ENCODE peak calls at places on chromosomes 7 and 10, in six cellular contexts. H is AG04450, N is stomach, U is HCT116, Y is esophagus squamous epithelium, I is ovary. Q is an unnamed sample.

GRCh38 chr10:50621981-50622496 is 1.7 kb downstream of the SGMS1 start:
- DNase-seq in N (peak), I (peak), Y (peak), H (peak), U (peak), Q (peak)

GRCh38 chr7:115297651-115298050 is 375.8 kb downstream of the MDFIC start:
- DNase-seq in N (peak), U (peak), H (no peak), Y (no peak), I (no peak), Q (no peak)

GRCh38 chr10:32692174-32692573 is 246.2 kb downstream of the CCDC7 start:
- DNase-seq in N (no peak), I (no peak), Y (no peak), H (peak), U (peak), Q (no peak)

GRCh38 chr7:149420006-149420405 is 40.9 kb downstream of the ZNF777 start:
- DNase-seq in U (no peak), Y (no peak), H (no peak), I (no peak), N (no peak), Q (no peak)

GRCh38 chr7:94182066-94182465 is 177.9 kb upstream of the BET1 start:
- DNase-seq in N (no peak), H (peak), I (no peak), U (peak), Y (no peak), Q (no peak)

GRCh38 chr10:132113766-132114365 is 48.1 kb downstream of the JAKMIP3 start:
- DNase-seq in Y (no peak), U (no peak), I (peak), N (peak), H (no peak), Q (no peak)

GRCh38 chr10:15150563-15150962 is 17.9 kb downstream of the NMT2 start:
- DNase-seq in I (no peak), H (no peak), Y (no peak), U (no peak), N (no peak), Q (no peak)

GRCh38 chr10:69629519-69629896 is 539 bp upstream of the FAM241B start:
- DNase-seq in U (no peak), N (no peak), H (no peak), I (no peak), Y (no peak), Q (peak)

GRCh38 chr10:91033536-91033935 is 112.6 kb upstream of the ANKRD1 start:
- DNase-seq in H (no peak), I (no peak), N (no peak), Y (no peak), U (no peak), Q (no peak)

GRCh38 chr10:132610071-132610701 is 72.6 kb downstream of the INPP5A start:
- DNase-seq in N (no peak), U (no peak), I (peak), Y (no peak), H (no peak), Q (peak)

GRCh38 chr10:103186128-103186527 is 6.9 kb downstream of the NT5C2 start:
- DNase-seq in N (no peak), U (no peak), Y (no peak), H (no peak), I (no peak), Q (no peak)

GRCh38 chr10:78578929-78579328 is 489.8 kb upstream of the ZMIZ1 start:
- DNase-seq in Y (no peak), I (no peak), U (no peak), N (no peak), H (no peak), Q (no peak)

DNA sequence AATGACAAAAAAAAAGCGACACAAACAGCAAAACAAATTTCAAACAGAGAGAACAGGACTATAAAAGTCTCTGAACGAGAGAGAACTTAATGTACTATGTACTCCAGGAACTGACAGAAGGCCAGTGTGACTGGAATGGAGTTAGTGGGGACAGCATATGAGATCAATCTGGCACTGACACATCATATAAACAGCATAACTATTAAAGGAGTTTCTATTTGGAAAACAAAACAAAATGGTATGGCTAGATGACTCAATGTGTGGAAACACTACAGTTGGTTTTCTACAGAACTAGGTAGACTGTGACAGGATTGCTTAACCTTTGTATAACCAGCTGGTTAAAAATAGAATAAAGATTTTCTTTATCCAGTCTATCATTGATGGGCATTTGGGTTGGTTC is 232.9 kb upstream of the KAT6B start:
- DNase-seq in Y (no peak), I (no peak), N (no peak), H (peak), U (no peak), Q (no peak)
- H3K27ac ChIP-seq in Y (peak), I (no peak), N (peak), H (no peak), U (no peak), Q (peak)

GRCh38 chr10:119395287-119396007 is 147.1 kb downstream of the RGS10 start:
- DNase-seq in Y (no peak), I (no peak), U (no peak), H (no peak), N (peak), Q (no peak)

GRCh38 chr10:119396008-119396708 is 146.4 kb downstream of the RGS10 start:
- DNase-seq in U (no peak), N (no peak), Y (no peak), H (no peak), I (no peak), Q (no peak)

GRCh38 chr10:119394657-119395286 is 147.7 kb downstream of the RGS10 start:
- DNase-seq in H (no peak), N (no peak), I (no peak), U (no peak), Y (no peak), Q (no peak)

GRCh38 chr10:119397416-119397815 is 145.1 kb downstream of the RGS10 start:
- DNase-seq in Y (no peak), N (no peak), U (no peak), I (no peak), H (no peak), Q (no peak)

DNA sequence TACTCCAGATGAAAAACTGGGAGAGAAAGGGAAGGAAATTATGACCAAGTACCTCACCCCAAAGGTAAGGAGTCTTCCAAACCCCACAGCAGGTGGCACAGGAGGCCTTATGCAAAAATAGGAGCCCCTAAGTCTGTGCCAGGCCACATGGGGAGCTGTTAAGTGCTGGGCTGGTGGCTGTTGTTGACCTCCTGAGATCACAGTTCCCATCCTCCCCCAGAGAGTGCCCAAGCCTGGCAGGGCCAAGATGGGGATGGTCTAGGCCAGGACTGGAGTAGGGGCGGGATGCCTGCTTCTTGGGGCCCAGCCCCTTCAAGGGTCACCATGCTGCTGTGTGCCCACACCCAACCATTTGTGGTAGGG is 145.8 kb downstream of the RGS10 start:
- DNase-seq in I (no peak), H (no peak), N (no peak), Y (no peak), U (no peak), Q (no peak)
- H3K27ac ChIP-seq in I (no peak), H (no peak), N (peak), Y (peak), U (no peak), Q (no peak)

DNA sequence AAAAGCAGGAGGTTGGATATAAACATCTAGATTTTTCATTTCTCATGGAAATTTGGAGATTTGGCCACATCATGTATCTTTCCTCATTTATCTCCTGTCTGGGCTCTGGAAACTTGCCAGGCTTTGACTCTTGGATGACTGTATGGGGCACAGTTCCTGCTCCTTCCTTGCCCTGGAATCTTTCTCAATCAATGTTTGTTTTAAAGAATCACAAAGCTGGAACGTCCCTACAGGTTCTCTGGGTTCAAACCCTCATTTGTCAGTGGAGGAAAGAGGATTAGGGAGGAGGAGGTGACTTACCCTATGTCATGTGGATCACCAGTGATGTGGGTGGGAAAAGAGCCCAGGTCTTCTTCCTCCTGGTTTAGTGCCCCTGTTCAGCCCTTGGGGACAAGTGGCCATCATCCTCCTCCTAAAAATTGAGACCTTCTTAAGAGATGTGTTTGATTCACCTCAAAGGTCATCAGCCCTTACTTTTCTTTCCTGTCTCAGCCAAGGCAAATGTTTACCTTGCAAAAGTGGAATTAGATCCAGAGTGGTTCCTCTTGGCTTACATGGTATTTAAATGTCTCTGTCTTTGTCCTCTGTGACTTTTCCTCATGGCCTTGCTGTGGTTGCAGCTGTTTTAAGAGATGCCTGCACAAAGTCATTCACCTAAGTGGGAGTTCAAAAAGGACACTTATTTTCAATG is 38.8 kb upstream of the PDZD8 start:
- DNase-seq in H (no peak), I (no peak), N (no peak), U (no peak), Y (no peak), Q (no peak)
- H3K27ac ChIP-seq in H (no peak), I (no peak), N (no peak), U (no peak), Y (no peak), Q (no peak)

GRCh38 chr7:74181821-74182220 is 7.7 kb downstream of the EIF4H start:
- DNase-seq in U (no peak), I (peak), Y (no peak), H (no peak), N (no peak), Q (no peak)

GRCh38 chr7:74180866-74181265 is 6.7 kb downstream of the EIF4H start:
- DNase-seq in U (no peak), I (no peak), H (no peak), N (no peak), Y (no peak), Q (no peak)

GRCh38 chr7:74182453-74183090 is 8.4 kb downstream of the EIF4H start:
- DNase-seq in N (no peak), H (no peak), U (no peak), I (peak), Y (no peak), Q (no peak)

GRCh38 chr7:74178632-74179031 is 4.5 kb downstream of the EIF4H start:
- DNase-seq in N (no peak), I (peak), U (no peak), Y (no peak), H (no peak), Q (no peak)

GRCh38 chr7:74179935-74180604 is 5.9 kb downstream of the EIF4H start:
- DNase-seq in U (no peak), Y (no peak), N (no peak), I (no peak), H (no peak), Q (no peak)
- H3K27ac ChIP-seq in U (peak), Y (no peak), N (no peak), I (no peak), H (no peak), Q (peak)

GRCh38 chr7:76356115-76356514 is 2.7 kb downstream of the YWHAG start:
- DNase-seq in I (no peak), Y (no peak), H (no peak), N (no peak), U (no peak), Q (no peak)

GRCh38 chr7:76358053-76358477 is 726 bp downstream of the YWHAG start:
- DNase-seq in N (peak), H (no peak), U (no peak), Y (no peak), I (peak), Q (no peak)

GRCh38 chr7:76358478-76359110 is at the start of gene YWHAG:
- DNase-seq in H (peak), N (peak), Y (peak), U (peak), I (peak), Q (peak)

GRCh38 chr7:76356823-76357222 is 2.0 kb downstream of the YWHAG start:
- DNase-seq in U (no peak), I (no peak), Y (no peak), N (no peak), H (no peak), Q (no peak)

DNA sequence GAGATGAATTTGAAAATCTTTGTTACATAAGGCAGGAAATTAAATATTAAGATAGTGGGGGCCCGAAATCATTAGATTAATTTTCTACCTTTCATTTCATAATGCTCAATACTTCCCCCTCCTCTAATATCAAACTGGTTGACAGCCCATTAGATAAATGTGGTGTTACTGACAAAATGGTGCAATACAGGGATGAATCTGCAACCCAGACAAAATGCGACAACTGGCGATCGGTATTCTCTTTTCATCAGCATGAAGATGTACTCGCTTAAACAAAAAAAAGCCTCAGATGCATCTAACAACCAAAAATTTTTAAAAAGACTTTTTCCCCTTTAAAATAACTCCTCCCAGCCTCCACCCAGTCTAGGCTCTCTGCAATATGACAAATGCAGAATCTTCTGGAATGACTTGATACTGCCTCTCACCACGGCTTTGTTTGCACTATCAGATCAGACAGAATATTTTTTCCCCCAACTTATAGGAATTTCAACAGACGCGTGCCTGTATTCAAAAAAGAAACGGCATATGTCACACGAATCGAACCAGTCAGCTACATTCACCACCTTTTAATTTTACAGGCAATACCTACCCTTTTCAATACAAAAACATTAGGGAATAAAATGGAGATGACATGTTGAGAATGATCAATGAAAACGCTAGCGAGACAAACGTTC is 1.3 kb downstream of the YWHAG start:
- DNase-seq in I (no peak), H (no peak), Y (no peak), U (no peak), N (no peak), Q (no peak)
- H3K27ac ChIP-seq in I (peak), H (peak), Y (peak), U (peak), N (peak), Q (peak)

DNA sequence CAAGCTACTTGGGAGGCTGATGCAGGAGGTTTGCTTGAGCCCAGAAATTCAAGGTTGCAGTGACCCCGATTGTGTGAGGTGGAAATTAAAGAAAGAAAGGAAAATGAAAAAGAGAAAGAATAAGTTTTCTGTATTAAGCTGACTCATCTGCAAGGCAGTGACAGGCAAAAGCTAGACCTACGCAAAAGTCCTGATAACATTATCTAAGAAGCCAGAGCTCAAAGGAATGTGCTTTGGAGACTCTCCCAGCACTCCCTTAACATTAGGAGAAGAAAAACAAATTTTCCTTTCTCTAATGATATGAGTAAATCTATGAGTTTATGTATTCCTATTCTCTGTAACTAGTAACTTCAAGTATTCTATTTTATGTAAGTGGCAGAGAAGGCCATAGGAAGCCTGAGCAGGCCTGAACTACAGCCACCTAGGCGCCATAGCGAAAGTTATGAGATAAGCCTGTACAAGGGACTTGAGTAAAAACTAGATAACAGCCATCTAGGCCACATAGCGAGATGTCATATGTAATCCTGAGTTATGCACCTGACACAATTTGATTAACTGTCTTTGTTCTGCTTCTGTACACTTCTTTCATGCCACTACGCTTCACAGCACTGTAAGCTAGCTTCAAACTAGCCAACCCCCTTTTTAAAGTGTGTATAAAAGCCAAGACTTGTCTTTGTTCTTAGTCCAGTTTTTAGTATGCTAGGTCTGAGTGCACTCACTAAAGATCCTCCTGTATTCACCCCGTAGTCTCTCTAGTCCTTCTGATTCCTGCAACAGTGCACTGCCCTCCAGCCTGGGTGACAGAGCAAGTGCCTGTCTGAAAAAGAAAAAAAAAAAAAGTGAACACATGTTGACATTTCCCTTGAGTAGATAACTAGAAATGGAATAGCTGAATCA is 9.4 kb upstream of the ZWINT start:
- DNase-seq in N (no peak), I (no peak), Y (no peak), U (peak), H (no peak), Q (no peak)
- H3K27ac ChIP-seq in N (no peak), I (no peak), Y (no peak), U (no peak), H (no peak), Q (no peak)

GRCh38 chr7:30865821-30866220 is 45.8 kb upstream of the AQP1 start:
- DNase-seq in N (no peak), I (no peak), U (no peak), H (no peak), Y (no peak), Q (no peak)

GRCh38 chr7:30867483-30867882 is 44.2 kb upstream of the AQP1 start:
- DNase-seq in N (no peak), H (no peak), I (no peak), Y (no peak), U (no peak), Q (no peak)

GRCh38 chr7:30864146-30864545 is 47.5 kb upstream of the AQP1 start:
- DNase-seq in N (no peak), H (no peak), U (no peak), I (no peak), Y (no peak), Q (no peak)

GRCh38 chr7:30865077-30865476 is 46.6 kb upstream of the AQP1 start:
- DNase-seq in Y (no peak), U (no peak), H (no peak), N (no peak), I (no peak), Q (no peak)

DNA sequence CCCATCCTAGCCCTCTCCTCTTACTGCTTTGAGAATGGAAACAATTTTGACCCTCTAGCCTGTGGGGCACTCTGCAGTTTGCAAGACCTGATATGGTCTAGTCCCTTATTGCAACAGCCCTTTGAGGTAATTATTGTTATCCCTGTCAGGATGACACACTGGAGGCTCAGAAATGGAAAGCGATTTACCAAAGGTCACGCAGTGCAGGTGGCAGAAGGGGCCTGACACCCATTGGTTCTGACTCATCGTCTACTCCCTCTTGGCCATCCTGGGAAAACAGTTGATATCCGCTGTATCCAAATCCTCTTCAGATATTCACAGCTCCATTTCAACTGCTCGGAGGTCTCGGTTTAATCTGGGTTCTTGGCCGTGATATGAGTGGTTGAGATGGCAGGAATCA is 44.7 kb upstream of the AQP1 start:
- DNase-seq in H (no peak), Y (no peak), N (no peak), I (no peak), U (no peak), Q (no peak)
- H3K27ac ChIP-seq in H (peak), Y (no peak), N (no peak), I (no peak), U (no peak), Q (no peak)

DNA sequence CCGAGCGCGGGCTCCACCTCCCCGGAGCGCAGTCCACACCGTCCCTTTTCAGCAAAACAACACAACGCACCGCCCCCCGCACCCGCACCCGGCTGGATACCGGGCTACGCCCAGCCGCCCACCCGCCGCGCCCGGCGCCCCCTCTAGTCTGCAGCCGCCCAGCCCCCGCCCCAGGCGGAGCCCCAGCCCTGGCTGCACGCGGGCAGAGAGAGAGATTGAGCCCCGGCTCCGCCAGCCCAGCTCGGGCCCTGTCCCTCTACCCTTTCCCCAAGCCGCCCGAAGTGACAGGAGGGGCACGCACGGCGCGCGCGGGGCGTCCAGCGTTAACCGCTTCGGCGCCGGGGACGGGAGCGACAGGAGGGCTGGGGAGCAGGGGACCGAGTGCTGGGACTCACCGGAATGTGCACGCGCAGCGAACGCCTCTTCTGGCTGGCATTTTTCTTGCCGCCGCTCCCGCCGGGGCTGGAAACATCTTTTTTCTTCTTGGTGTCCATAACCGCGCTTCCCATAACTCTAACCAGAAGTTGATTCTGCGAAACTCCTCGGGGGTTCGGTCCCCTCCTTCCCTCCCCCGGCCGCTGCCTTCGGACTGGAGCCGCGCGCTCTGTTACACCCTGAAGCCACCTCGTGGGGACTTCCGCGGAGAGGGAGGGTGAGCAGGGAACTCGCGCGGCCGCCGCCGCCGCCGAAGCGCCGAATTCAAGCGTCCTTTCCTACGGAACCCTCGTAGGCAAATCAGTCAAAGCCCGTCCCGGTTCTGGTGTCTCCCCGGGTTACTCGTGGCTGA is 610 bp downstream of the PRKAG2 start:
- DNase-seq in H (no peak), N (peak), Y (no peak), I (peak), U (no peak), Q (peak)
- H3K27ac ChIP-seq in H (no peak), N (peak), Y (peak), I (peak), U (peak), Q (peak)